ENCODE peak calls at places on chromosomes 11 and 22, in five cellular contexts. V is fibroblast of the aortic adventitia, K is psoas muscle, T is NCI-H2081, D is spleen. Y is an unnamed sample.

GRCh38 chr11:73334244-73335203 is 26.4 kb downstream of the ARHGEF17 start:
- DNase-seq in K (peak), D (no peak), T (no peak), V (peak), Y (no peak)

GRCh38 chr11:111441443-111441842 is 62.4 kb upstream of the POU2AF1 start:
- DNase-seq in K (no peak), V (no peak), T (no peak), D (no peak), Y (no peak)

GRCh38 chr11:35853871-35854270 is 90.0 kb upstream of the LDLRAD3 start:
- DNase-seq in T (no peak), K (no peak), D (no peak), V (no peak), Y (no peak)

GRCh38 chr11:9688716-9689511 is 25.0 kb downstream of the SWAP70 start:
- DNase-seq in D (no peak), V (peak), T (no peak), K (no peak), Y (no peak)

GRCh38 chr22:48494256-48494967 is 1333.3 kb downstream of the BRD1 start:
- DNase-seq in K (no peak), T (no peak), D (peak), V (no peak), Y (no peak)

GRCh38 chr22:49649166-49649565 is 178.5 kb downstream of the BRD1 start:
- DNase-seq in K (peak), T (no peak), D (no peak), V (no peak), Y (no peak)

GRCh38 chr11:13335319-13335718 is 57.7 kb downstream of the BMAL1 start:
- DNase-seq in D (no peak), T (peak), K (peak), V (peak), Y (no peak)

GRCh38 chr11:1931791-1932480 is 12.4 kb downstream of the TNNT3 start:
- DNase-seq in V (no peak), T (no peak), K (no peak), D (peak), Y (no peak)

GRCh38 chr22:35212020-35212419 is 45.3 kb upstream of the HMGXB4 start:
- DNase-seq in T (no peak), V (peak), D (no peak), K (no peak), Y (no peak)

GRCh38 chr11:102709211-102709980 is 3.8 kb upstream of the MMP27 start:
- DNase-seq in D (no peak), K (no peak), V (peak), T (no peak), Y (no peak)

GRCh38 chr11:2662430-2663299 is 37.1 kb downstream of the KCNQ1OT1 start:
- DNase-seq in T (no peak), K (no peak), V (no peak), D (peak), Y (no peak)

GRCh38 chr22:30649430-30650007 is 13.9 kb downstream of the SLC35E4 start:
- DNase-seq in V (peak), K (peak), D (no peak), T (no peak), Y (no peak)

GRCh38 chr22:46162285-46162684 is 12.0 kb downstream of the PPARA start:
- DNase-seq in D (no peak), K (no peak), T (no peak), V (no peak), Y (no peak)

GRCh38 chr11:133785795-133786194 is 59.5 kb downstream of the SPATA19 start:
- DNase-seq in V (no peak), D (no peak), K (no peak), T (no peak), Y (no peak)

GRCh38 chr11:115637842-115638241 is 133.6 kb upstream of the CADM1 start:
- DNase-seq in V (no peak), T (no peak), D (no peak), K (no peak), Y (no peak)

Y was measured in SHP77.